ENCODE peak calls at places on chromosomes 2 and 18, in six cellular contexts. A is NCI-H1105, P is cardiac muscle cell, Y is MV-4-11, I is HFFc6, B is HT1080. W is an unnamed sample.

GRCh38 chr18:50079571-50080295 is 115.2 kb downstream of the MYO5B start:
- DNase-seq in A (peak), P (no peak), Y (no peak), I (no peak), B (no peak), W (no peak)

GRCh38 chr2:128379021-128380005 is 60.6 kb upstream of the HS6ST1 start:
- DNase-seq in A (no peak), P (peak), Y (no peak), I (no peak), B (no peak), W (peak)

GRCh38 chr2:145617906-145618305 is 1098.0 kb upstream of the ZEB2 start:
- DNase-seq in A (peak), P (peak), Y (no peak), I (peak), B (no peak), W (no peak)

GRCh38 chr18:63073481-63073880 is 246.1 kb downstream of the BCL2 start:
- DNase-seq in A (no peak), P (no peak), Y (peak), I (no peak), B (no peak), W (no peak)

GRCh38 chr2:23541453-23542334 is 156.7 kb downstream of the KLHL29 start:
- DNase-seq in A (peak), P (no peak), Y (no peak), I (peak), B (no peak), W (no peak)

GRCh38 chr18:22226801-22227200 is 57.4 kb downstream of the GATA6 start:
- DNase-seq in A (no peak), P (no peak), Y (no peak), I (no peak), B (no peak), W (no peak)

GRCh38 chr2:236136483-236136882 is 31.7 kb downstream of the GBX2 start:
- DNase-seq in A (no peak), P (no peak), Y (no peak), I (no peak), B (no peak), W (no peak)

GRCh38 chr2:10706033-10706432 is 15.4 kb upstream of the ATP6V1C2 start:
- DNase-seq in A (no peak), P (no peak), Y (no peak), I (no peak), B (no peak), W (no peak)

GRCh38 chr2:33287611-33288010 is 188.8 kb upstream of the RASGRP3 start:
- DNase-seq in A (no peak), P (no peak), Y (no peak), I (no peak), B (no peak), W (no peak)

GRCh38 chr2:39593439-39594393 is 72.0 kb upstream of the TMEM178A start:
- DNase-seq in A (no peak), P (peak), Y (peak), I (peak), B (peak), W (peak)

GRCh38 chr2:55943466-55943865 is 19.9 kb upstream of the EFEMP1 start:
- DNase-seq in A (no peak), P (no peak), Y (no peak), I (no peak), B (no peak), W (peak)

GRCh38 chr2:122804494-122804893 is 1049.0 kb downstream of the TSN start:
- DNase-seq in A (no peak), P (no peak), Y (no peak), I (no peak), B (peak), W (no peak)

GRCh38 chr18:3594760-3595241 is 144.8 kb downstream of the TGIF1 start:
- DNase-seq in A (no peak), P (peak), Y (no peak), I (no peak), B (peak), W (peak)

GRCh38 chr2:126979604-126980003 is 80.9 kb downstream of the TEX51 start:
- DNase-seq in A (no peak), P (peak), Y (no peak), I (no peak), B (no peak), W (no peak)

GRCh38 chr2:69975853-69976462 is 14.5 kb upstream of the ASPRV1 start:
- DNase-seq in A (no peak), P (no peak), Y (no peak), I (no peak), B (no peak), W (no peak)

W was measured in foreskin keratinocyte.